ENCODE peak calls at places on chromosomes 12 and 14, in eight cellular contexts. L is esophagus squamous epithelium, X is left lung, Z is fibroblast of pulmonary artery, V is PC-3, S is AG09309, P is thoracic aorta, Q is ovary. G is an unnamed sample.

GRCh38 chr12:70985850-70986249 is 65.3 kb upstream of the PTPRR start:
- DNase-seq in L (no peak), X (no peak), Z (peak; percentile 88), V (no peak), S (no peak), P (no peak), Q (no peak), G (no peak)

GRCh38 chr12:26767116-26767515 is 65.9 kb downstream of the ITPR2 start:
- DNase-seq in L (no peak), X (no peak), Z (no peak), V (no peak), S (no peak), P (no peak), Q (no peak), G (no peak)

GRCh38 chr12:125185311-125185739 is 120.1 kb downstream of the AACS start:
- DNase-seq in L (no peak), X (no peak), Z (no peak), V (no peak), S (no peak), P (no peak), Q (peak; percentile 17), G (no peak)

GRCh38 chr12:45991289-45992249 is 1.2 kb upstream of the SCAF11 start:
- DNase-seq in L (peak; percentile 40), X (peak; percentile 94), Z (peak; percentile 45), V (peak; percentile 72), S (no peak), P (peak; percentile 45), Q (peak; percentile 72), G (peak; percentile 61)

GRCh38 chr12:5099136-5099535 is 55.5 kb downstream of the KCNA5 start:
- DNase-seq in L (no peak), X (no peak), Z (no peak), V (no peak), S (no peak), P (no peak), Q (no peak), G (no peak)

GRCh38 chr12:94147991-94148840 is at the start of gene PLXNC1:
- DNase-seq in L (peak; percentile 25), X (peak; percentile 96), Z (peak; percentile 57), V (no peak), S (no peak), P (no peak), Q (peak; percentile 66), G (peak; percentile 41)

GRCh38 chr12:125330645-125331341 is 265.6 kb downstream of the AACS start:
- DNase-seq in L (no peak), X (peak; percentile 88), Z (peak; percentile 20), V (peak; percentile 57), S (no peak), P (no peak), Q (peak; percentile 58), G (peak; percentile 20)

GRCh38 chr12:109463776-109464175 is 13.3 kb downstream of the KCTD10 start:
- DNase-seq in L (no peak), X (no peak), Z (peak; percentile 32), V (no peak), S (no peak), P (no peak), Q (no peak), G (no peak)

GRCh38 chr14:77622562-77622961 is 6.1 kb upstream of the SPTLC2 start:
- DNase-seq in L (no peak), X (no peak), Z (no peak), V (peak; percentile 69), S (no peak), P (no peak), Q (no peak), G (peak; percentile 54)

GRCh38 chr12:28107679-28108078 is 82.6 kb upstream of the CCDC91 start:
- DNase-seq in L (no peak), X (no peak), Z (peak; percentile 19), V (no peak), S (no peak), P (no peak), Q (no peak), G (no peak)

GRCh38 chr14:101705733-101706508 is 55.6 kb upstream of the PPP2R5C start:
- DNase-seq in L (no peak), X (peak; percentile 93), Z (peak; percentile 50), V (peak; percentile 21), S (no peak), P (no peak), Q (peak; percentile 36), G (peak; percentile 22)

GRCh38 chr12:50566066-50566465 is 61.3 kb downstream of the DIP2B start:
- DNase-seq in L (no peak), X (no peak), Z (no peak), V (no peak), S (no peak), P (no peak), Q (no peak), G (no peak)

GRCh38 chr14:23056257-23056955 is 914 bp downstream of the CDH24 start:
- DNase-seq in L (no peak), X (peak; percentile 88), Z (peak; percentile 65), V (peak; percentile 80), S (no peak), P (no peak), Q (peak; percentile 59), G (peak; percentile 74)

GRCh38 chr14:75519826-75520692 is 2.2 kb upstream of the BATF start:
- DNase-seq in L (no peak), X (no peak), Z (peak; percentile 36), V (peak; percentile 73), S (no peak), P (no peak), Q (no peak), G (peak; percentile 17)

GRCh38 chr12:66688836-66689439 is 10.1 kb upstream of the GRIP1 start:
- DNase-seq in L (no peak), X (no peak), Z (peak; percentile 32), V (peak; percentile 82), S (no peak), P (no peak), Q (peak; percentile 19), G (peak; percentile 60)

GRCh38 chr14:33943081-33943480 is 7.8 kb downstream of the EGLN3 start:
- DNase-seq in L (no peak), X (no peak), Z (no peak), V (no peak), S (no peak), P (no peak), Q (no peak), G (no peak)

GRCh38 chr12:32897688-32898573 is 1.4 kb upstream of the PKP2 start:
- DNase-seq in L (no peak), X (no peak), Z (no peak), V (no peak), S (no peak), P (no peak), Q (no peak), G (no peak)
- H3K4me3 ChIP-seq in L (peak overlapping the region; percentile 71), X (no peak overlapping the region), Z (no peak overlapping the region), V (peak overlapping the region; percentile 73), S (no peak overlapping the region), P (no peak overlapping the region), Q (no peak overlapping the region), G (peak overlapping the region; percentile 63)

GRCh38 chr14:57869530-57870088 is 3.7 kb upstream of the SLC35F4 start:
- DNase-seq in L (no peak), X (no peak), Z (no peak), V (no peak), S (no peak), P (no peak), Q (no peak), G (no peak)

GRCh38 chr14:57863471-57863870 is 2.4 kb downstream of the SLC35F4 start:
- DNase-seq in L (no peak), X (no peak), Z (no peak), V (no peak), S (no peak), P (no peak), Q (no peak), G (no peak)

GRCh38 chr14:57865066-57865449 is 834 bp downstream of the SLC35F4 start:
- DNase-seq in L (no peak), X (peak; percentile 49), Z (no peak), V (no peak), S (no peak), P (no peak), Q (no peak), G (no peak)

GRCh38 chr14:57866199-57866755 is 385 bp upstream of the SLC35F4 start:
- DNase-seq in L (no peak), X (peak; percentile 47), Z (no peak), V (no peak), S (no peak), P (no peak), Q (no peak), G (no peak)

DNA sequence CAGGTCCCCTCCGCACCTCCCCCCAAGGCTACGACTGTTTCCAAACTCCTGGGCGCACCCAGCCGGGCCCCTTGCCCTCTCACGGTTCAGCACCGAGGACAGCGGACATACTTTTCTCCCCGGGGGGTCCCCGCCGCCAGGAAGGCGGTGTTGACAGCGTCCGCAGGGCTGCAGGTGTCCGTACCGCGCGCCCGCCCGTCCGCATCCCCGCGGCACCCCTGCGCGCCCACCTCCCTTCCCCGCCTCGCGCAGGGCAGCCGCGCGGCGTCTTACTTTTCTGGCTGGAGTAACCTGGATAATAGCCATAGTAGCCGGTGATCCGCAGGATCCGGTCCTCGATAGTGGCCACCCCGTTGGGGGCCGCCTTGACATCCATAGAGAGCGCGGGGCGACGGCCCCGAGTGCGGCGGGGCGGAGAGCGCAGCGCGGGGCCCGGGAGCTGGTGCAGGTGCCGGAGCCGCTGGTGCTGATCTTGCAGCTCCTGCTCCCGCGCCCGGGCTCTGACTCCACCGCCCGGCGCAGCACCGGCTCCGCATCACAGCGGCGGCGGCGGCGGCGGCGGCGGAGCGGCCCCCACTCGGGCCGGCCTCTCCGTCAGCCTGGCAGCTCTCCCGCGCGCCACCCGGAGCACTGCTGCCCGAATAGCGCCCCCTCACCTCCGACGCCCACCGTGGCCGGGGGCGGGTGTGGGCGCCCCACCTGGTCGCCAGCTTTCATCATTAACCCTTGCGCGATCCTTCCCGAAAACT is at the start of gene SLC35F4:
- DNase-seq in L (no peak), X (peak; percentile 72), Z (peak; percentile 23), V (no peak), S (no peak), P (no peak), Q (peak; percentile 32), G (peak; percentile 10)
- TF ChIP-seq CTCF in L (no peak), X (no peak), Z (no peak), V (no peak), S (no peak), P (no peak), Q (no peak), G (no peak)

DNA sequence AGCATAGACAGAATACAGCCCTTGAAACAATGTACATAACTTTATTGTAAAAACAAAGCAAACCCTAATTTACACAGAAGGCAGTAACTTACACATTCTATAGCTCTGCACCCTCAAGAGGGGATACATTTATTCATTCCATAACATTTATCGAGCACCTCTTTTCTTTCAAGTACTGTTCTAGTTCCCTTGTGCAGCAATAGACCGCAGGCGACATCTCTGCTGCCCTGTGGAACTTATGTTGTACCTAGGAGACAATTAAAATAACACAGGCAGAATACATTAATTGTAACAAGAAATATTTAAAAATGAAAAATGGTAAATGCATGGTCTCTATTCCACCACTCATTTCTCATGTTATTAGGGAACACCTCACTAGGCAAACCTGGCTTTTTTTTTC is 1.4 kb upstream of the ARHGDIB start:
- DNase-seq in L (no peak), X (no peak), Z (no peak), V (no peak), S (no peak), P (no peak), Q (no peak), G (no peak)
- H3K4me3 ChIP-seq in L (no peak overlapping the region), X (no peak overlapping the region), Z (no peak overlapping the region), V (no peak overlapping the region), S (no peak overlapping the region), P (no peak overlapping the region), Q (no peak overlapping the region), G (no peak overlapping the region)

DNA sequence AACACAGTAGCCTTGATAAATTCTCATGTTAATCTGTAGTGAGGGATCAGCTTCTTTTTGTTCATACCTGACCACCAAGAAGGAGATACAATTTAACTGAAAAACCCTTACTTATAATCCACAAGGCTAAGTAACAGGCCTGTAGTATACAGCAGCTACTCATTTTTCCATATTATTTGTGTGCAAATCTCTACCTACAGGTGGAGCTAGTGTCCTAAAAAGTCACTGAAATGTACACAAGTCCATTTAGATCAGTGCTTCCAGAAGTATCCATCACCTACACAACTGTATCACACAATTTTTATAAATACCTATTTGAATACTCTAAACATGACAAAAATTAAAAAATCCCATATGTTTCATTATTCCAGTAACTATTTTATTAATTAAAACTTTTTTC is 173.2 kb downstream of the SLC35F4 start:
- DNase-seq in L (no peak), X (no peak), Z (peak; percentile 85), V (peak; percentile 94), S (peak; percentile 33), P (no peak), Q (no peak), G (peak; percentile 80)
- TF ChIP-seq CTCF in L (peak; percentile 38), X (no peak), Z (peak; percentile 73), V (peak; percentile 99), S (peak; percentile 58), P (no peak), Q (no peak), G (peak; percentile 63)